ENCODE peak calls at places on chromosomes 2 and 18, in eight cellular contexts. W is heart right ventricle, E is breast epithelium, Y is left ventricle myocardium inferior, N is tibial artery, D is right lobe of liver, Z is A549, A is psoas muscle. P is an unnamed sample.

GRCh38 chr18:73060666-73061270 is 193.0 kb upstream of the NETO1 start:
- DNase-seq in W (no peak), E (no peak), Y (no peak), N (no peak), D (no peak), Z (no peak), A (no peak), P (no peak)

GRCh38 chr2:207231106-207231860 is 65.5 kb upstream of the KLF7 start:
- DNase-seq in W (no peak), E (no peak), Y (no peak), N (no peak), D (no peak), Z (no peak), A (no peak), P (no peak)

GRCh38 chr2:51705418-51705817 is 673.5 kb upstream of the NRXN1 start:
- DNase-seq in W (no peak), E (no peak), Y (no peak), N (no peak), D (no peak), Z (no peak), A (no peak), P (no peak)

GRCh38 chr2:158205215-158205614 is 103.5 kb downstream of the UPP2 start:
- DNase-seq in W (no peak), E (no peak), Y (no peak), N (no peak), D (no peak), Z (no peak), A (no peak), P (no peak)

GRCh38 chr2:19235308-19235707 is 123.1 kb downstream of the OSR1 start:
- DNase-seq in W (no peak), E (no peak), Y (no peak), N (no peak), D (no peak), Z (no peak), A (no peak), P (no peak)

GRCh38 chr18:48531979-48532378 is 6.9 kb upstream of the CTIF start:
- DNase-seq in W (no peak), E (no peak), Y (no peak), N (no peak), D (no peak), Z (no peak), A (no peak), P (peak; percentile 46)

GRCh38 chr2:64932327-64933216 is 56.6 kb upstream of the SLC1A4 start:
- DNase-seq in W (no peak), E (no peak), Y (no peak), N (no peak), D (no peak), Z (no peak), A (no peak), P (no peak)

GRCh38 chr2:200081221-200081620 is 125.8 kb downstream of the MAIP1 start:
- DNase-seq in W (no peak), E (no peak), Y (no peak), N (no peak), D (no peak), Z (no peak), A (no peak), P (no peak)

GRCh38 chr2:56183643-56184499 is at the start of gene CCDC85A:
- DNase-seq in W (peak; percentile 88), E (peak; percentile 69), Y (peak; percentile 83), N (peak; percentile 83), D (peak; percentile 85), Z (peak; percentile 81), A (peak; percentile 86), P (peak; percentile 88)

GRCh38 chr2:56185101-56185581 is 1.4 kb downstream of the CCDC85A start:
- DNase-seq in W (peak; percentile 50), E (no peak), Y (peak; percentile 48), N (peak; percentile 31), D (peak; percentile 61), Z (peak; percentile 33), A (peak; percentile 35), P (no peak)

GRCh38 chr2:56185582-56186046 is 1.8 kb downstream of the CCDC85A start:
- DNase-seq in W (peak; percentile 58), E (no peak), Y (peak; percentile 43), N (peak; percentile 52), D (no peak), Z (peak; percentile 56), A (peak; percentile 29), P (peak; percentile 65)

GRCh38 chr2:56182420-56182819 is 1.4 kb upstream of the CCDC85A start:
- DNase-seq in W (no peak), E (no peak), Y (no peak), N (no peak), D (no peak), Z (no peak), A (no peak), P (no peak)

GRCh38 chr2:56184500-56184996 is 758 bp downstream of the CCDC85A start:
- DNase-seq in W (no peak), E (no peak), Y (no peak), N (no peak), D (peak; percentile 55), Z (peak; percentile 22), A (peak; percentile 18), P (no peak)
- H3K4me3 ChIP-seq in W (peak overlapping the region; percentile 65), E (peak overlapping the region; percentile 80), Y (peak overlapping the region; percentile 82), N (peak overlapping the region; percentile 66), D (peak overlapping the region; percentile 50), Z (peak overlapping the region; percentile 58), A (peak overlapping the region; percentile 76), P (peak overlapping the region; percentile 70)

GRCh38 chr2:109487237-109487869 is 126.4 kb downstream of the SEPTIN10 start:
- DNase-seq in W (no peak), E (no peak), Y (no peak), N (no peak), D (no peak), Z (peak; percentile 22), A (no peak), P (no peak)
- TF ChIP-seq CTCF in W (no peak), E (no peak), Y (no peak), N (no peak), D (no peak), Z (no peak), A (no peak), P (no peak)

GRCh38 chr2:164242409-164242808 is 378.9 kb downstream of the GRB14 start:
- DNase-seq in W (no peak), E (no peak), Y (no peak), N (no peak), D (no peak), Z (no peak), A (no peak), P (no peak)
- H3K4me1 ChIP-seq in W (no peaks in the 10 kb centered on the region), E (no peaks in the 10 kb centered on the region), Y (no peaks in the 10 kb centered on the region), N (no peaks in the 10 kb centered on the region), D (no peaks in the 10 kb centered on the region), Z (no peaks in the 10 kb centered on the region), A (no peaks in the 10 kb centered on the region), P (no peaks in the 10 kb centered on the region)

GRCh38 chr2:38601061-38601460 is 1.7 kb downstream of the HNRNPLL start:
- DNase-seq in W (no peak), E (no peak), Y (no peak), N (no peak), D (no peak), Z (no peak), A (no peak), P (no peak)
- H3K4me3 ChIP-seq in W (peak overlapping the region; percentile 93), E (peak overlapping the region; percentile 98), Y (peak overlapping the region; percentile 93), N (peak overlapping the region; percentile 64), D (peak overlapping the region; percentile 81), Z (peak overlapping the region; percentile 91), A (peak overlapping the region; percentile 80), P (peak overlapping the region; percentile 84)

GRCh38 chr2:168114619-168115018 is 132.8 kb downstream of the STK39 start:
- DNase-seq in W (no peak), E (no peak), Y (no peak), N (no peak), D (no peak), Z (no peak), A (peak; percentile 18), P (no peak)

GRCh38 chr2:168118733-168119518 is 128.5 kb downstream of the STK39 start:
- DNase-seq in W (no peak), E (no peak), Y (no peak), N (no peak), D (no peak), Z (peak; percentile 64), A (no peak), P (no peak)

GRCh38 chr2:168119519-168120141 is 127.8 kb downstream of the STK39 start:
- DNase-seq in W (no peak), E (no peak), Y (no peak), N (no peak), D (no peak), Z (peak; percentile 65), A (no peak), P (no peak)

GRCh38 chr2:168114021-168114420 is 133.4 kb downstream of the STK39 start:
- DNase-seq in W (no peak), E (no peak), Y (no peak), N (no peak), D (no peak), Z (no peak), A (no peak), P (no peak)

DNA sequence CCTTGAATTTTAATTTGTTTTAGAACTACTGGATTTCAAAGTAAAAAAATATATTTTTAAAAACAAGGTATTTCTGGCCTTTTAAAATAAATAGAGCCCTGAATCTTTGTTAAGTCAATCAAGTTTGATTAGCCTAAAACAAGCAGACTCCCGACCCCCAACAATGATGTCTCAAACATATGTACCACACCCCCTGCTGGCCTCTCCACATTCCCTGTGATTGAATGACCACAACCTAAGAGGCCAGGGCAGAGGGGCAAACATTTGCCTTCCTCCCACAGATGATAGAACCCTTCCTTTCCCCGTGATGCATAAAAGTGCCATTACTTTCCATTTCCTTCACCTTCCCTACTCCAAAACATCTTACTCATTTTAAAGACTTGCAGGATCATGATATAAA is 130.9 kb downstream of the STK39 start:
- DNase-seq in W (no peak), E (no peak), Y (no peak), N (no peak), D (no peak), Z (no peak), A (no peak), P (no peak)
- TF ChIP-seq CTCF in W (no peak), E (no peak), Y (peak; percentile 21), N (no peak), D (no peak), Z (no peak), A (no peak), P (peak; percentile 19)

P was measured in right atrium auricular region.